ENCODE peak calls at places on chromosome 21, in four cellular contexts. B is iPS-NIHi11; Q is activated T-cell treated with anti-CD3 and anti-CD28 coated beads, Interleukin-2, amount 50 U/mL, for 72 hours; N is RWPE1. H is an unnamed sample.

GRCh38 chr21:32611471-32611997 is 643 bp downstream of the CFAP298 start:
- DNase-seq in B (peak), N (peak), Q (peak), H (peak)

GRCh38 chr21:43937898-43938309 is 72.9 kb downstream of the AGPAT3 start:
- DNase-seq in N (no peak), B (no peak), Q (peak), H (no peak)

GRCh38 chr21:44723177-44724131 is 12.1 kb upstream of the TSPEAR start:
- DNase-seq in Q (no peak), B (no peak), N (no peak), H (no peak)

GRCh38 chr21:14815001-14815400 is 249.8 kb downstream of the NRIP1 start:
- DNase-seq in B (no peak), Q (no peak), N (no peak), H (no peak)

GRCh38 chr21:34724131-34724856 is 55.5 kb downstream of the CLIC6 start:
- DNase-seq in N (no peak), B (no peak), Q (no peak), H (no peak)

GRCh38 chr21:29232601-29233541 is 65.9 kb upstream of the BACH1 start:
- DNase-seq in B (no peak), Q (no peak), N (peak), H (no peak)

GRCh38 chr21:17699524-17700189 is 87.0 kb upstream of the BTG3 start:
- DNase-seq in Q (no peak), N (no peak), B (no peak), H (no peak)

GRCh38 chr21:24716306-24716918 is 890.9 kb downstream of the MRPL39 start:
- DNase-seq in B (no peak), N (no peak), Q (no peak), H (no peak)

GRCh38 chr21:14273736-14274538 is 58.0 kb downstream of the RBM11 start:
- DNase-seq in B (peak), N (no peak), Q (no peak), H (peak)

GRCh38 chr21:30391615-30392014 is 4.2 kb upstream of the KRTAP13-1 start:
- DNase-seq in Q (no peak), B (no peak), N (no peak), H (no peak)

GRCh38 chr21:45475797-45476570 is 66.3 kb downstream of the SLC19A1 start:
- DNase-seq in B (no peak), N (no peak), Q (no peak), H (no peak)

GRCh38 chr21:35682874-35683549 is 377.3 kb downstream of the SETD4 start:
- DNase-seq in N (no peak), B (no peak), Q (no peak), H (no peak)

GRCh38 chr21:16713331-16714114 is 799.3 kb upstream of the CXADR start:
- DNase-seq in B (no peak), N (no peak), Q (no peak), H (no peak)

H was measured in colonic mucosa.